ENCODE peak calls at places on chromosomes 6 and 20, in four cellular contexts. P, I, M and E are unnamed samples.

GRCh38 chr6:30646450-30647038 is 389 bp upstream of the C6orf136 start:
- DNase-seq in I (peak), P (peak), M (no peak), E (peak)

GRCh38 chr6:75757295-75757694 is 8.3 kb downstream of the MYO6 start:
- DNase-seq in P (no peak), I (no peak), M (no peak), E (no peak)

GRCh38 chr20:3580412-3580811 is 82.8 kb downstream of the GFRA4 start:
- DNase-seq in I (no peak), P (no peak), M (no peak), E (no peak)

GRCh38 chr6:150667977-150668716 is 68.5 kb downstream of the PLEKHG1 start:
- DNase-seq in I (peak), M (no peak), P (peak), E (peak)

GRCh38 chr6:98929498-98930060 is 18.2 kb downstream of the FBXL4 start:
- DNase-seq in I (no peak), M (no peak), P (no peak), E (no peak)

GRCh38 chr20:43938932-43939761 is 24.5 kb downstream of the TOX2 start:
- DNase-seq in I (peak), M (no peak), P (no peak), E (peak)

GRCh38 chr20:50526403-50526989 is 16.3 kb downstream of the PTPN1 start:
- DNase-seq in P (no peak), M (no peak), I (no peak), E (no peak)

GRCh38 chr6:161417712-161418457 is 144.0 kb upstream of the AGPAT4 start:
- DNase-seq in M (no peak), I (peak), P (peak), E (no peak)

GRCh38 chr20:3464166-3464565 is 6.7 kb upstream of the ATRN start:
- DNase-seq in M (no peak), P (no peak), I (no peak), E (no peak)

GRCh38 chr6:7615611-7616383 is 25.8 kb downstream of the SNRNP48 start:
- DNase-seq in P (peak), I (peak), M (no peak), E (no peak)

GRCh38 chr6:93571341-93571740 is 152.0 kb upstream of the EPHA7 start:
- DNase-seq in P (no peak), I (no peak), M (no peak), E (no peak)

GRCh38 chr6:117352466-117353081 is 73.2 kb downstream of the ROS1 start:
- DNase-seq in I (no peak), P (no peak), M (no peak), E (no peak)

GRCh38 chr20:2596673-2597279 is 55.7 kb upstream of the NOP56 start:
- DNase-seq in P (no peak), I (no peak), M (no peak), E (no peak)

GRCh38 chr20:62906647-62907375 is 19.5 kb downstream of the DIDO1 start:
- DNase-seq in P (no peak), M (no peak), I (no peak), E (no peak)

GRCh38 chr6:36566418-36566905 is 19.2 kb upstream of the STK38 start:
- DNase-seq in P (no peak), M (no peak), I (no peak), E (peak)

GRCh38 chr20:58144071-58144470 is 84.4 kb downstream of the ANKRD60 start:
- DNase-seq in I (no peak), M (no peak), P (no peak), E (peak)

GRCh38 chr6:88376197-88376596 is 210.1 kb upstream of the CNR1 start:
- DNase-seq in P (no peak), I (no peak), M (no peak), E (no peak)

GRCh38 chr6:132188865-132189264 is 212.4 kb downstream of the MOXD1 start:
- DNase-seq in P (no peak), M (no peak), I (no peak), E (no peak)

GRCh38 chr20:30611239-30611984 is 646.1 kb upstream of the DEFB115 start:
- DNase-seq in M (no peak), P (no peak), I (no peak), E (no peak)

GRCh38 chr6:43771858-43772570 is 2.0 kb downstream of the VEGFA start:
- DNase-seq in M (no peak), P (peak), I (peak), E (peak)

GRCh38 chr6:21033575-21034026 is 499.3 kb downstream of the CDKAL1 start:
- DNase-seq in P (peak), I (peak), M (no peak), E (no peak)

GRCh38 chr6:128509709-128510108 is 10.7 kb downstream of the PTPRK start:
- DNase-seq in I (no peak), P (no peak), M (no peak), E (no peak)

GRCh38 chr6:128511518-128511917 is 8.9 kb downstream of the PTPRK start:
- DNase-seq in I (no peak), M (no peak), P (no peak), E (no peak)

GRCh38 chr6:128505603-128506002 is 14.8 kb downstream of the PTPRK start:
- DNase-seq in I (no peak), M (no peak), P (no peak), E (no peak)

GRCh38 chr6:128507337-128508310 is 12.8 kb downstream of the PTPRK start:
- DNase-seq in P (no peak), M (no peak), I (no peak), E (peak)

GRCh38 chr6:128508588-128509296 is 11.7 kb downstream of the PTPRK start:
- DNase-seq in I (no peak), M (no peak), P (no peak), E (no peak)
- TF ChIP-seq POLR2A in I (no peak), M (no peak), P (no peak), E (no peak)

GRCh38 chr6:137876547-137876946 is 9.5 kb downstream of the TNFAIP3 start:
- DNase-seq in P (no peak), M (no peak), I (no peak), E (no peak)
- TF ChIP-seq POLR2A in P (no peak), M (no peak), I (no peak), E (no peak)

GRCh38 chr20:35883341-35883777 is 70.9 kb downstream of the SCAND1 start:
- DNase-seq in M (no peak), P (no peak), I (no peak), E (no peak)

GRCh38 chr20:35881676-35882075 is 72.6 kb downstream of the SCAND1 start:
- DNase-seq in M (no peak), I (no peak), P (no peak), E (no peak)

GRCh38 chr20:35884541-35884865 is 69.8 kb downstream of the SCAND1 start:
- DNase-seq in P (no peak), I (no peak), M (no peak), E (no peak)

GRCh38 chr20:35885212-35885611 is 69.1 kb downstream of the SCAND1 start:
- DNase-seq in P (no peak), I (no peak), M (no peak), E (no peak)

DNA sequence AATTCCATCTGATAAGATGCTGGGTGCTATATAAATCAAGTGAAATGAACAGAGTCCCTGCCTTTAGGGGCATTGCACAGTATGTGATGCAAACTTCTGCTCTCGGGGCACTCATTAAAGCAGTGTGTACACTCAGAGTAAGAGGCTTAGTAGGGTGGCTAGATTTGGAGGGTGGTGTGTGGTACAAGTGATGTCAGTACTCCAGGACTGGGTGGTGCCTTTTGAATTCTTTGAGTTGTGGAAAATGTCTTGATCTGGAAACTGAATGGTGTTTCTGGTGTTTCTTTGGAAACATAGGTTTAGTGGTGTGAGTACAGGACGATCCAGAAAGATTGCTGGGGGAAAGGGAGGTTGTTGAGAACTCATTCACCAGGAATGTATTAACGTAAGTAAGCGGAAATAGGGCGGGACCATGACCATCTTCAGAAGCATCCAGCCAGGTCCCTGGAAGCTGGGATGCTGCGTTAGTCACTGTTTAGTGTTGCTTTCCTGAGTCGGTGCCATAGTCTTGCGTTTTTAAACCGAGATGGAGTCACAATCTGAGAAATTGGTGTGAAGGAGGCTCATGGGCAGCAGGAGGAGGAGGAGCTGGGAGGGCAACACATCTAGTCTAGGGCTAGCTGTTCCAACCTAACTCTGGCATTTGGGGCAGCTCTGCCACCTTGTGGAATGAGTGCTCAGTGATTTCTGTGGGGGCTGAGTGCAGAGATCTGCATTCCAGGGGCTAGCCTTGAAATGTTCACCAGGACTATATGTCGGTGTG is 70.3 kb downstream of the SCAND1 start:
- DNase-seq in P (peak), M (no peak), I (peak), E (peak)
- TF ChIP-seq POLR2A in P (peak), M (no peak), I (no peak), E (no peak)

GRCh38 chr6:31665501-31666336 is at the start of gene CSNK2B:
- DNase-seq in P (peak), M (peak), I (peak), E (peak)

GRCh38 chr6:31663961-31664789 is 622 bp downstream of the GPANK1 start:
- DNase-seq in P (peak), M (no peak), I (peak), E (no peak)

GRCh38 chr6:31663087-31663960 is 1.5 kb downstream of the GPANK1 start:
- DNase-seq in M (no peak), P (no peak), I (no peak), E (no peak)

GRCh38 chr6:31666337-31666960 is 569 bp downstream of the CSNK2B start:
- DNase-seq in I (no peak), P (no peak), M (no peak), E (no peak)

GRCh38 chr6:31664790-31665500 is at the start of gene GPANK1:
- DNase-seq in I (peak), P (peak), M (peak), E (peak)
- TF ChIP-seq POLR2A in I (peak), P (peak), M (peak), E (peak)

GRCh38 chr20:53643031-53643832 is 49.6 kb upstream of the ZNF217 start:
- DNase-seq in I (peak), P (no peak), M (no peak), E (no peak)
- TF ChIP-seq POLR2A in I (no peak), P (no peak), M (no peak), E (peak)

DNA sequence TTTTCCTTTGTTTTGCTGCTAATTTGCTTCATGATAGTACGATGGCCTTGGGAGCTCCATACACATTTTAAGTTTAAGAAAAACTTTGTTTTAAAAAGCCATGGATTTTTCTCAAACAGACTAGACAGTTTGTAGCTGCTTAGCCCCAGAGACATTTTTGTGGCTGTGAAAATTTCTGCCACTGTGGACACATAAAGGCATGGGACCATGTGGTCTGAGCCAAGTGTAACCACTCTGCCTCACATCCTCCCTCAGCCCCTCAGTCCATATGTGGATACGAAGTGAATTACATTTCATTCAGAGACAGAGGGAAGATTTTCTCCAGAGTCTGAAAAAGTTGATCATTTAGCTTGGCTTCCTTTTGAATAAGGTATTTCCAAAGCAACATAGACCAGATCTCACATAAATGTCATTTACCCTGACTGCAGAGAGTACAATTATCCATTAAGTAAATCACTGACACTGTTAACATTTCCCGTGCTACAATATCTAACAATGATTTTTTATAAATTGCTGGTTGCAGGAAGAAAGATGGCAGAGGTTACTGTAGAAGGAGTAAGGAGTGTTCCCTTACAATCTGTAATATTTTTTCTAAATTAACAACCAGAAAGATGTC is 87.4 kb downstream of the GJA1 start:
- DNase-seq in I (no peak), M (no peak), P (no peak), E (no peak)
- TF ChIP-seq POLR2A in I (no peak), M (no peak), P (no peak), E (no peak)

GRCh38 chr20:35721621-35722020 is 20.4 kb downstream of the RBM39 start:
- DNase-seq in P (no peak), I (no peak), M (no peak), E (no peak)
- TF ChIP-seq POLR2A in P (no peak), I (no peak), M (no peak), E (no peak)